ENCODE peak calls at places on chromosomes 6 and 20, in four cellular contexts. J, C, O and W are unnamed samples.

GRCh38 chr6:50975216-50975615 is 156.5 kb downstream of the TFAP2B start:
- DNase-seq in J (no peak), C (no peak), O (no peak), W (no peak)

GRCh38 chr6:52389626-52390360 is 27.8 kb downstream of the PAQR8 start:
- DNase-seq in J (no peak), O (peak; percentile 28), C (peak; percentile 42), W (no peak)

GRCh38 chr20:22374066-22374465 is 210.3 kb downstream of the FOXA2 start:
- DNase-seq in C (no peak), O (no peak), J (no peak), W (no peak)

GRCh38 chr6:27280540-27281000 is 31.5 kb downstream of the POM121L2 start:
- DNase-seq in O (no peak), J (no peak), C (no peak), W (no peak)

GRCh38 chr6:135904666-135905065 is 53.2 kb downstream of the PDE7B start:
- DNase-seq in C (no peak), O (no peak), J (no peak), W (no peak)

GRCh38 chr6:29887819-29888581 is 54.3 kb upstream of the HLA-A start:
- DNase-seq in C (peak; percentile 50), O (peak; percentile 86), J (peak; percentile 82), W (no peak)

GRCh38 chr6:39387785-39388184 is 65.3 kb upstream of the KCNK16 start:
- DNase-seq in O (no peak), J (no peak), C (no peak), W (no peak)

GRCh38 chr6:161435426-161436065 is 161.7 kb upstream of the AGPAT4 start:
- DNase-seq in O (no peak), C (peak; percentile 53), J (no peak), W (no peak)

GRCh38 chr6:5076931-5077330 is 8.2 kb upstream of the PPP1R3G start:
- DNase-seq in O (no peak), C (no peak), J (no peak), W (no peak)

GRCh38 chr6:165850434-165851019 is 187.5 kb upstream of the PDE10A start:
- DNase-seq in C (peak; percentile 78), O (peak; percentile 71), J (no peak), W (no peak)

GRCh38 chr6:46605091-46605797 is 47.4 kb downstream of the CYP39A1 start:
- DNase-seq in J (no peak), C (no peak), O (no peak), W (no peak)

GRCh38 chr6:11163932-11164331 is 52.4 kb upstream of the ERVFRD-1 start:
- DNase-seq in O (no peak), J (no peak), C (no peak), W (no peak)

GRCh38 chr6:16427124-16427523 is 188.7 kb downstream of the GMPR start:
- DNase-seq in O (no peak), C (no peak), J (no peak), W (no peak)

GRCh38 chr20:39756828-39757227 is 794.7 kb downstream of the DHX35 start:
- DNase-seq in J (no peak), C (no peak), O (no peak), W (no peak)

DNA sequence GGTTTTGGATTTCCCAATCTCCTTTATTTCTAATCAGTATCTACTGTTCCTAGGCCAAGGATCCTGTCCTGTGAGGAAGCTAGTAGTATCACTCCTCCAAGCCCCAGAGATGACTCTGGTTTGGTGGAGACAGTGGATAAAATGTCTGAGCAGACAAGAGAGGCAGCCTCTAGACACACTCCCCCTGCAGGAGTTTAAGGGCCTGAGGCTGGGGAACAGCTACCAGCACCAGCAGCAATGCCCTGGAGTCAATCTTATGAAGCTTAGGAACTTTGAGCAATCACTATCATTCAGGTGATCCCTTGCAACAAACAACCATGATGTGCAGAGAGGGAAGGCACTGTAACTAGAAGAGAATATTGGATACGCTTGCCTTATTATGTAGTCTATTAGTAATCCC is 384.7 kb upstream of the ID4 start:
- DNase-seq in O (no peak), J (no peak), C (no peak), W (no peak)
- TF ChIP-seq CTCF in O (no peak), J (no peak), C (no peak), W (no peak)

GRCh38 chr20:62352402-62353288 is 14.5 kb downstream of the LAMA5 start:
- DNase-seq in J (no peak), O (peak; percentile 83), C (no peak), W (no peak)
- TF ChIP-seq CTCF in J (no peak), O (peak; percentile 41), C (no peak), W (peak; percentile 25)

GRCh38 chr6:158776737-158777136 is 42.4 kb downstream of the EZR start:
- DNase-seq in O (no peak), J (no peak), C (no peak), W (no peak)

GRCh38 chr6:158777510-158777909 is 41.7 kb downstream of the EZR start:
- DNase-seq in O (no peak), J (no peak), C (no peak), W (no peak)

GRCh38 chr6:158775832-158776231 is 43.3 kb downstream of the EZR start:
- DNase-seq in J (no peak), O (no peak), C (no peak), W (no peak)

GRCh38 chr6:158780963-158781691 is 38.0 kb downstream of the EZR start:
- DNase-seq in O (no peak), J (no peak), C (no peak), W (no peak)

DNA sequence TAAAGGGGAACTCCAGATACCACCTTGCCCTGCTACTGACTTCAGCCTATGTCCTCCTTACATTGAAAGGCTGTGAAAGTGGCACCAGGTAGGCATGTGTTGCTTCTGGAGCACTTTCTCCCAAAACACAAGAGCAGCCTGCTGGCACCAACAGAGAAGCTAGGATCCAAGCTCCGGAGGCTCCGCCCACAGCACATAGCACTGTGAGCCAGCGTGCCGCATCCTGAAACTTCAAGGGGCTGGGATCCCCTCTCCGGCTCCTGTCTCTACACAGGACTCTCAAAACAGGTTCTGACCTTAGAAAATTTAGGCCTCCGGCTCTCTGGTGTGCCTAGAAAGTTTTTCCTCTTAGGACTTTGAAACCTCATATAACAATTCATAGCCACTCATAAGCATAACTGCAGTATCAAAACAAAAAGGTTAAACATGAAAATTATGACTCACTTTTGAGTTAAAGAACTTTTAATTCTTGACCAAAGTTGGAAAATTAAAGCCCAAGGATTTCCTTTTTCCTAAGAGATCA is 41.1 kb downstream of the EZR start:
- DNase-seq in C (no peak), J (no peak), O (no peak), W (no peak)
- TF ChIP-seq CTCF in C (no peak), J (no peak), O (no peak), W (no peak)

GRCh38 chr20:45415822-45416637 is at the start of gene PIGT:
- DNase-seq in J (peak; percentile 82), C (peak; percentile 85), O (peak; percentile 82), W (peak; percentile 94)
- TF ChIP-seq CTCF in J (no peak), C (no peak), O (no peak), W (peak; percentile 5)

DNA sequence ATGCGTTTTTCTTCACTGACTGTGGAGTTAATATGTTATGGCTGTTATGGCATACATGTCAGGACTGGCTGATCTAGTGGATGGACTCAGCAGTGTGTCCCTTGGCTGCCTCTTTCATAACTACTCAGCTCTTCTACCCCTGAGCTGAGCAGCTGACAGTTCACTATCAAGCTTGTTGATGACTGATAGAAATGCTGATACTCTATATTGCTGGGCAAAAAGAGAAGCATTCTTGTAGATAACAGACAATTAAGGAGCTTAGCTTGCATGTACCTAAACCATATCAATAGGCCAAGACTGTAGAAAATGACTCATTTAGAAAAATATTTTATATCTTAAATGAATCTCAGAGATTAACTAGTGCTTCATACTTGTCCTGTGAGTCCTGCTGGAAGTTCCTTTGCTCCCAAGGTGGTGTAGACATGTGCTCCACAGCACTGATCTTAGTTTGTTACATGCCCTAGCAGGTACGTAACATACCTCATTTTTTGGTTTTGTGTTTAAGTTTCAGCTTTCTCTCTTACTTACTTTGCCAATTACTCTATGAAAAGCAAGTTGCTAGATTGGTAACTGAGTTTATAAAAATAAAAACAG is 236.9 kb downstream of the GMDS start:
- DNase-seq in C (no peak), O (no peak), J (no peak), W (no peak)
- TF ChIP-seq CTCF in C (no peak), O (no peak), J (no peak), W (no peak)

DNA sequence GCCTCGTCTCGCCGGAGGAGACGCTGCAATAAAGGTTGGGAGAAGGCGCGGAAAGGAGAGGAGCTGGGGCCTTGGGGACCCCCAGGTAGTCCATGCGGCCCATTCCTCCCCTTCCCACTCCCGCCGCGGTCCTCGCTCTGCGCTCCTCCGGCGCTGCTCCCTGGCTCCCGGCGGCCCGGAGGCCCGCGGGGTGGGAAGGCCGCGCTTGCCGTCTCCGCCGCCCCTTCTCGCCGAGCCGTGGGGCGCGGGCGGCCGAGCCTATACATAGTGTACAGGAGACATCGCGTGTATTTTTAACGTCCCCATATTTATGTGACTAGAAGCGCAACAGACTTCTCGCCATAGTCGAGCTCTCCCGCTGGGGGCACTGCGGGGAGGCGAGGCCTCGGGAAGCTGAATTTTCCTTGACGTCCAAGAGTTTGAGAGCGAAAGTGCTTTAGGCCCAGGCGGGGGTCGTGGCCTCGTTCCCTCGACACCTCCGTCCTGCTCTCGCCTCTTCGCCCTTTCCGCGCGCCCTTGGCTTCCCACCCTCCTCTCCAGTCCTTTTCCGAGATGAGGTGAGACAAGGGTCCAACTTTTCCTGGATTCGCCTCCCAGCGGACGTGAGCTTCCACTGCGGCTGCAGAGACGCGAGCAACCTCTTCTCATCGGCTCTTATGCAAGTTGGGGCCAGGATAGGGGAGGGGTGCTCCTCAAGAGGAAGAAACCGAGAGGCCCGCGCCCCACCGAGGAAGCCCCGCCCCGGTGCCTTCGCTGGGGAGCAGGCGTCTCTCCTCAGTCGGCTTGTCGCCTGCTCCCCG is 29.0 kb downstream of the SLC12A5 start:
- DNase-seq in J (no peak), C (peak; percentile 50), O (peak; percentile 24), W (no peak)
- TF ChIP-seq CTCF in J (peak; percentile 44), C (peak; percentile 47), O (peak; percentile 16), W (peak; percentile 71)

GRCh38 chr6:33570806-33571636 is 9.1 kb downstream of the BAK1 start:
- DNase-seq in J (peak; percentile 75), O (peak; percentile 75), C (peak; percentile 77), W (no peak)
- TF ChIP-seq CTCF in J (no peak), O (no peak), C (no peak), W (peak; percentile 33)

GRCh38 chr20:58639182-58640146 is 11.6 kb upstream of the STX16 start:
- DNase-seq in J (no peak), O (no peak), C (no peak), W (no peak)
- TF ChIP-seq CTCF in J (no peak), O (no peak), C (no peak), W (peak; percentile 42)

GRCh38 chr20:21342656-21343345 is 39.7 kb downstream of the XRN2 start:
- DNase-seq in J (no peak), O (no peak), C (no peak), W (no peak)
- TF ChIP-seq CTCF in J (no peak), O (no peak), C (no peak), W (no peak)

DNA sequence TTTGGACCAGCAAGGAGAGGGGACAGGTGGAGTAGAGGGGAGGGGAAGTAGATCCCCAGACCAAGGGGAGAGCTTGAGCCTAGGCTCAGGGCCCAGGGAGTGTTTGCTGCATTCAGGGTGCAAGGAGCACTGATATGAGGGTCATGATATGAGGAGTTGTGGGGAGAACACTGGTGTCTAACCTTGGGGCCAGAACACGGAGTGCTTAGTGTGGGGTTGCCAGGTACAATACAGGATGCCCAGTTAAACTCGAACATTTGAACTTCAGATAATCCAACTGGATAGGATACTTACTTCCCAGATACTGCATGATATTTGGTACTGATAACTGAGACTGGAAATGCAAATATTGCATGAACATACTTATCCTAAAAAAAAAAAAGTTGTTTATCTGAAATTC is 2.4 kb downstream of the SLC22A1 start:
- DNase-seq in J (no peak), O (no peak), C (no peak), W (no peak)
- TF ChIP-seq CTCF in J (no peak), O (no peak), C (no peak), W (no peak)